ENCODE peak calls at places on chromosomes 4 and X, in ten cellular contexts. One of them, this sample, is unnamed.

GRCh38 chr4:10832989-10833635 is 148.5 kb upstream of the CLNK start:
- DNase-seq in spleen: no peak
- DNase-seq in GM23248: no peak
- DNase-seq in left ventricle myocardium inferior: no peak
- DNase-seq in cardiac muscle cell: no peak
- DNase-seq in SK-N-SH: no peak
- DNase-seq in uterus: no peak
- DNase-seq in CD4-positive, CD25-positive, alpha-beta regulatory T cell: no peak
- DNase-seq in aorta: no peak
- DNase-seq in CD8-positive, alpha-beta memory T cell: no peak
- DNase-seq in this sample: no peak

GRCh38 chrX:11953615-11954014 is 184.7 kb upstream of the FRMPD4 start:
- DNase-seq in spleen: no peak
- DNase-seq in GM23248: peak
- DNase-seq in left ventricle myocardium inferior: no peak
- DNase-seq in cardiac muscle cell: no peak
- DNase-seq in SK-N-SH: no peak
- DNase-seq in uterus: no peak
- DNase-seq in CD4-positive, CD25-positive, alpha-beta regulatory T cell: no peak
- DNase-seq in aorta: no peak
- DNase-seq in CD8-positive, alpha-beta memory T cell: no peak
- DNase-seq in this sample: no peak

GRCh38 chr4:8110071-8110986 is 48.3 kb downstream of the ABLIM2 start:
- DNase-seq in spleen: no peak
- DNase-seq in GM23248: peak
- DNase-seq in left ventricle myocardium inferior: no peak
- DNase-seq in cardiac muscle cell: peak
- DNase-seq in SK-N-SH: no peak
- DNase-seq in uterus: no peak
- DNase-seq in CD4-positive, CD25-positive, alpha-beta regulatory T cell: no peak
- DNase-seq in aorta: no peak
- DNase-seq in CD8-positive, alpha-beta memory T cell: no peak
- DNase-seq in this sample: no peak

GRCh38 chrX:3010532-3010931 is 4.2 kb downstream of the ARSH start:
- DNase-seq in spleen: no peak
- DNase-seq in GM23248: no peak
- DNase-seq in left ventricle myocardium inferior: no peak
- DNase-seq in cardiac muscle cell: no peak
- DNase-seq in SK-N-SH: no peak
- DNase-seq in uterus: no peak
- DNase-seq in CD4-positive, CD25-positive, alpha-beta regulatory T cell: no peak
- DNase-seq in aorta: no peak
- DNase-seq in CD8-positive, alpha-beta memory T cell: no peak
- DNase-seq in this sample: no peak

GRCh38 chr4:119050501-119051090 is 85.0 kb upstream of the MYOZ2 start:
- DNase-seq in spleen: no peak
- DNase-seq in GM23248: peak
- DNase-seq in left ventricle myocardium inferior: no peak
- DNase-seq in cardiac muscle cell: no peak
- DNase-seq in SK-N-SH: no peak
- DNase-seq in uterus: no peak
- DNase-seq in CD4-positive, CD25-positive, alpha-beta regulatory T cell: no peak
- DNase-seq in aorta: no peak
- DNase-seq in CD8-positive, alpha-beta memory T cell: no peak
- DNase-seq in this sample: no peak

GRCh38 chr4:183797445-183798248 is 107.5 kb upstream of the STOX2 start:
- DNase-seq in spleen: peak
- DNase-seq in GM23248: peak
- DNase-seq in left ventricle myocardium inferior: peak
- DNase-seq in cardiac muscle cell: peak
- DNase-seq in SK-N-SH: peak
- DNase-seq in uterus: no peak
- DNase-seq in CD4-positive, CD25-positive, alpha-beta regulatory T cell: no peak
- DNase-seq in aorta: no peak
- DNase-seq in CD8-positive, alpha-beta memory T cell: no peak
- DNase-seq in this sample: no peak

GRCh38 chr4:186072516-186072915 is 3.6 kb downstream of the TLR3 start:
- DNase-seq in spleen: peak
- DNase-seq in GM23248: no peak
- DNase-seq in left ventricle myocardium inferior: no peak
- DNase-seq in cardiac muscle cell: no peak
- DNase-seq in SK-N-SH: no peak
- DNase-seq in uterus: no peak
- DNase-seq in CD4-positive, CD25-positive, alpha-beta regulatory T cell: no peak
- DNase-seq in aorta: no peak
- DNase-seq in CD8-positive, alpha-beta memory T cell: no peak
- DNase-seq in this sample: no peak

GRCh38 chr4:92100980-92101379 is 202.8 kb upstream of the GRID2 start:
- DNase-seq in spleen: no peak
- DNase-seq in GM23248: no peak
- DNase-seq in left ventricle myocardium inferior: no peak
- DNase-seq in cardiac muscle cell: no peak
- DNase-seq in SK-N-SH: peak
- DNase-seq in uterus: no peak
- DNase-seq in CD4-positive, CD25-positive, alpha-beta regulatory T cell: no peak
- DNase-seq in aorta: no peak
- DNase-seq in CD8-positive, alpha-beta memory T cell: no peak
- DNase-seq in this sample: no peak

GRCh38 chr4:10655968-10656367 is 28.6 kb downstream of the CLNK start:
- DNase-seq in spleen: no peak
- DNase-seq in GM23248: peak
- DNase-seq in left ventricle myocardium inferior: no peak
- DNase-seq in cardiac muscle cell: no peak
- DNase-seq in SK-N-SH: no peak
- DNase-seq in uterus: no peak
- DNase-seq in CD4-positive, CD25-positive, alpha-beta regulatory T cell: no peak
- DNase-seq in aorta: no peak
- DNase-seq in CD8-positive, alpha-beta memory T cell: no peak
- DNase-seq in this sample: no peak

GRCh38 chr4:15738877-15739276 is 36.0 kb downstream of the BST1 start:
- DNase-seq in spleen: no peak
- DNase-seq in GM23248: peak
- DNase-seq in left ventricle myocardium inferior: no peak
- DNase-seq in cardiac muscle cell: no peak
- DNase-seq in SK-N-SH: no peak
- DNase-seq in uterus: no peak
- DNase-seq in CD4-positive, CD25-positive, alpha-beta regulatory T cell: no peak
- DNase-seq in aorta: no peak
- DNase-seq in CD8-positive, alpha-beta memory T cell: no peak
- DNase-seq in this sample: no peak

GRCh38 chr4:3461515-3462291 is 1.4 kb upstream of the DOK7 start:
- DNase-seq in spleen: peak
- DNase-seq in GM23248: no peak
- DNase-seq in left ventricle myocardium inferior: peak
- DNase-seq in cardiac muscle cell: no peak
- DNase-seq in SK-N-SH: no peak
- DNase-seq in uterus: no peak
- DNase-seq in CD4-positive, CD25-positive, alpha-beta regulatory T cell: no peak
- DNase-seq in aorta: peak
- DNase-seq in CD8-positive, alpha-beta memory T cell: no peak
- DNase-seq in this sample: no peak

GRCh38 chr4:89829470-89830138 is 7.4 kb downstream of the SNCA start:
- DNase-seq in spleen: no peak
- DNase-seq in GM23248: no peak
- DNase-seq in left ventricle myocardium inferior: no peak
- DNase-seq in cardiac muscle cell: no peak
- DNase-seq in SK-N-SH: no peak
- DNase-seq in uterus: no peak
- DNase-seq in CD4-positive, CD25-positive, alpha-beta regulatory T cell: no peak
- DNase-seq in aorta: no peak
- DNase-seq in CD8-positive, alpha-beta memory T cell: peak
- DNase-seq in this sample: no peak

GRCh38 chrX:7146703-7147430 is 645 bp upstream of the STS start:
- DNase-seq in spleen: no peak
- DNase-seq in GM23248: peak
- DNase-seq in left ventricle myocardium inferior: no peak
- DNase-seq in cardiac muscle cell: no peak
- DNase-seq in SK-N-SH: no peak
- DNase-seq in uterus: no peak
- DNase-seq in CD4-positive, CD25-positive, alpha-beta regulatory T cell: peak
- DNase-seq in aorta: no peak
- DNase-seq in CD8-positive, alpha-beta memory T cell: no peak
- DNase-seq in this sample: no peak

GRCh38 chr4:137530176-137530575 is 2.1 kb downstream of the PCDH18 start:
- DNase-seq in spleen: no peak
- DNase-seq in GM23248: peak
- DNase-seq in left ventricle myocardium inferior: no peak
- DNase-seq in cardiac muscle cell: no peak
- DNase-seq in SK-N-SH: no peak
- DNase-seq in uterus: no peak
- DNase-seq in CD4-positive, CD25-positive, alpha-beta regulatory T cell: no peak
- DNase-seq in aorta: no peak
- DNase-seq in CD8-positive, alpha-beta memory T cell: no peak
- DNase-seq in this sample: no peak
- H3K4me3 ChIP-seq in spleen: peak
- H3K4me3 ChIP-seq in GM23248: peak
- H3K4me3 ChIP-seq in left ventricle myocardium inferior: peak
- H3K4me3 ChIP-seq in cardiac muscle cell: no peak
- H3K4me3 ChIP-seq in SK-N-SH: peak
- H3K4me3 ChIP-seq in uterus: peak
- H3K4me3 ChIP-seq in CD4-positive, CD25-positive, alpha-beta regulatory T cell: no peak
- H3K4me3 ChIP-seq in aorta: peak
- H3K4me3 ChIP-seq in CD8-positive, alpha-beta memory T cell: no peak
- H3K4me3 ChIP-seq in this sample: no peak

DNA sequence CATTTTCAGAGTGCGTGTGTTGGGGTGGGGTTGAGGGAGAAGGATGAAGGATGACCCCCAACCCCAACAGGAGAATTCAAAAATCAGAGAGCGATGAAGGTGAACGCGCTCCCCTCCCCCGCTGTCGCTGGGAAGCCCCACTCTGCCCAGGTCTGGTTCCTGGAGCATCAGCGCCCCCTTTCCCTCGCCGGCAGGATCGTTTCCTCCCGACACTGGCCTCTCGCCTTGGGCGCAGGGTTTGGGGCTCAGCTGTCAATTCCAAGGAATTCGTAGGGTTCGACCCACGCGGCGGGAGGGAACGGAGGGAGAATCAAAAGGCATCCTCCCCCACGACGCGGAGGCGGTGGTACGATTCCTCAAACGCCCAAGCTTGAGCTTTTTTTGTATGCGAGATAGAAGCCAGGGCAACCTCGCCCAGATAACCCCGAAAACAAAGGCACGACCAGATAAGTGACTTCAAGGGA is 997 bp upstream of the PDGFRA start:
- DNase-seq in spleen: peak
- DNase-seq in GM23248: peak
- DNase-seq in left ventricle myocardium inferior: peak
- DNase-seq in cardiac muscle cell: peak
- DNase-seq in SK-N-SH: peak
- DNase-seq in uterus: peak
- DNase-seq in CD4-positive, CD25-positive, alpha-beta regulatory T cell: no peak
- DNase-seq in aorta: peak
- DNase-seq in CD8-positive, alpha-beta memory T cell: no peak
- DNase-seq in this sample: no peak
- H3K27ac ChIP-seq in spleen: peak
- H3K27ac ChIP-seq in GM23248: peak
- H3K27ac ChIP-seq in left ventricle myocardium inferior: peak
- H3K27ac ChIP-seq in cardiac muscle cell: peak
- H3K27ac ChIP-seq in SK-N-SH: peak
- H3K27ac ChIP-seq in uterus: peak
- H3K27ac ChIP-seq in CD4-positive, CD25-positive, alpha-beta regulatory T cell: no peak
- H3K27ac ChIP-seq in aorta: no peak
- H3K27ac ChIP-seq in CD8-positive, alpha-beta memory T cell: no peak
- H3K27ac ChIP-seq in this sample: no peak

DNA sequence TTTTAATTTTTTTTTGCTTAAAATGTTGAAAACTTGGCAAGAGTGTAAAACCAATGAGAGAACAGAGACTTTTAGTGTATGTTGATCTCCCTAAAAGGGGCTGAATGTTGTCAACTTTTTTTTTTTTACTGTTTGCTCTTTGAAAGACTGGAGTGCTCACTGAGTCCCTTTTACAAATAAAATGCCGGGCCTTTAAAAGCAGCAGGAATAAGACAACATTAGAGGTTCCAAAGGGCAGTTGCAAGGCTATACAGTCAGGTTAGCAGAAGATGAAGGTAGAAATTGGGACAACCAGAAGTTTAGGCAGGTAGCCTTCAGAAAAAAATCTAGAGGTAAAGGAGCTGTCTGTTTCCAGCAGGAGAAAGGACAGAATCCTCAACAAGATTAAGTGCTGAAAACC is 132.5 kb upstream of the HTR2C start:
- DNase-seq in spleen: no peak
- DNase-seq in GM23248: no peak
- DNase-seq in left ventricle myocardium inferior: no peak
- DNase-seq in cardiac muscle cell: no peak
- DNase-seq in SK-N-SH: no peak
- DNase-seq in uterus: no peak
- DNase-seq in CD4-positive, CD25-positive, alpha-beta regulatory T cell: no peak
- DNase-seq in aorta: no peak
- DNase-seq in CD8-positive, alpha-beta memory T cell: no peak
- DNase-seq in this sample: no peak
- H3K4me3 ChIP-seq in spleen: no peak
- H3K4me3 ChIP-seq in GM23248: no peak
- H3K4me3 ChIP-seq in left ventricle myocardium inferior: no peak
- H3K4me3 ChIP-seq in cardiac muscle cell: no peak
- H3K4me3 ChIP-seq in SK-N-SH: no peak
- H3K4me3 ChIP-seq in uterus: no peak
- H3K4me3 ChIP-seq in CD4-positive, CD25-positive, alpha-beta regulatory T cell: no peak
- H3K4me3 ChIP-seq in aorta: no peak
- H3K4me3 ChIP-seq in CD8-positive, alpha-beta memory T cell: no peak
- H3K4me3 ChIP-seq in this sample: no peak

GRCh38 chr4:71607780-71608673 is 175.9 kb downstream of the GC start:
- DNase-seq in spleen: no peak
- DNase-seq in GM23248: peak
- DNase-seq in left ventricle myocardium inferior: no peak
- DNase-seq in cardiac muscle cell: no peak
- DNase-seq in SK-N-SH: no peak
- DNase-seq in uterus: no peak
- DNase-seq in CD4-positive, CD25-positive, alpha-beta regulatory T cell: no peak
- DNase-seq in aorta: no peak
- DNase-seq in CD8-positive, alpha-beta memory T cell: no peak
- DNase-seq in this sample: no peak

GRCh38 chr4:71609651-71610050 is 174.2 kb downstream of the GC start:
- DNase-seq in spleen: no peak
- DNase-seq in GM23248: no peak
- DNase-seq in left ventricle myocardium inferior: no peak
- DNase-seq in cardiac muscle cell: no peak
- DNase-seq in SK-N-SH: no peak
- DNase-seq in uterus: no peak
- DNase-seq in CD4-positive, CD25-positive, alpha-beta regulatory T cell: no peak
- DNase-seq in aorta: no peak
- DNase-seq in CD8-positive, alpha-beta memory T cell: no peak
- DNase-seq in this sample: no peak

GRCh38 chr4:71607109-71607508 is 176.8 kb downstream of the GC start:
- DNase-seq in spleen: no peak
- DNase-seq in GM23248: no peak
- DNase-seq in left ventricle myocardium inferior: no peak
- DNase-seq in cardiac muscle cell: no peak
- DNase-seq in SK-N-SH: no peak
- DNase-seq in uterus: no peak
- DNase-seq in CD4-positive, CD25-positive, alpha-beta regulatory T cell: no peak
- DNase-seq in aorta: no peak
- DNase-seq in CD8-positive, alpha-beta memory T cell: no peak
- DNase-seq in this sample: no peak

GRCh38 chr4:71609159-71609558 is 174.7 kb downstream of the GC start:
- DNase-seq in spleen: no peak
- DNase-seq in GM23248: peak
- DNase-seq in left ventricle myocardium inferior: no peak
- DNase-seq in cardiac muscle cell: no peak
- DNase-seq in SK-N-SH: no peak
- DNase-seq in uterus: no peak
- DNase-seq in CD4-positive, CD25-positive, alpha-beta regulatory T cell: no peak
- DNase-seq in aorta: no peak
- DNase-seq in CD8-positive, alpha-beta memory T cell: no peak
- DNase-seq in this sample: no peak

GRCh38 chr4:71608674-71609062 is 175.2 kb downstream of the GC start:
- DNase-seq in spleen: no peak
- DNase-seq in GM23248: no peak
- DNase-seq in left ventricle myocardium inferior: no peak
- DNase-seq in cardiac muscle cell: no peak
- DNase-seq in SK-N-SH: no peak
- DNase-seq in uterus: no peak
- DNase-seq in CD4-positive, CD25-positive, alpha-beta regulatory T cell: no peak
- DNase-seq in aorta: no peak
- DNase-seq in CD8-positive, alpha-beta memory T cell: no peak
- DNase-seq in this sample: no peak
- H3K27ac ChIP-seq in spleen: no peak
- H3K27ac ChIP-seq in GM23248: no peak
- H3K27ac ChIP-seq in left ventricle myocardium inferior: no peak
- H3K27ac ChIP-seq in cardiac muscle cell: no peak
- H3K27ac ChIP-seq in SK-N-SH: no peak
- H3K27ac ChIP-seq in uterus: no peak
- H3K27ac ChIP-seq in CD4-positive, CD25-positive, alpha-beta regulatory T cell: no peak
- H3K27ac ChIP-seq in aorta: no peak
- H3K27ac ChIP-seq in CD8-positive, alpha-beta memory T cell: no peak
- H3K27ac ChIP-seq in this sample: no peak